ENCODE peak calls at places on chromosomes 16 and 17, in eight cellular contexts. H, K, T, W, V, L, R and D are unnamed samples.

GRCh38 chr16:50598256-50598894 is 50.2 kb downstream of the NKD1 start:
- DNase-seq in H (no peak), K (no peak), T (no peak), W (no peak), V (no peak), L (no peak), R (no peak), D (no peak)

GRCh38 chr17:4998027-4998665 is 396 bp downstream of the KIF1C start:
- DNase-seq in H (peak; percentile 37), K (peak; percentile 44), T (no peak), W (no peak), V (peak; percentile 19), L (peak; percentile 55), R (peak; percentile 51), D (no peak)

GRCh38 chr17:76997981-76998531 is 129.9 kb downstream of the MGAT5B start:
- DNase-seq in H (peak; percentile 40), K (peak; percentile 31), T (no peak), W (no peak), V (peak; percentile 27), L (no peak), R (no peak), D (peak; percentile 71)

GRCh38 chr17:36525888-36526287 is 8.8 kb downstream of the MYO19 start:
- DNase-seq in H (no peak), K (no peak), T (no peak), W (no peak), V (no peak), L (no peak), R (no peak), D (no peak)

GRCh38 chr16:14308357-14308723 is 237.2 kb downstream of the MRTFB start:
- DNase-seq in H (no peak), K (no peak), T (no peak), W (no peak), V (no peak), L (no peak), R (peak; percentile 14), D (no peak)

GRCh38 chr16:17318200-17318599 is 152.6 kb downstream of the XYLT1 start:
- DNase-seq in H (no peak), K (no peak), T (no peak), W (no peak), V (no peak), L (no peak), R (no peak), D (no peak)

GRCh38 chr16:86363057-86363490 is 147.3 kb upstream of the FOXF1 start:
- DNase-seq in H (no peak), K (no peak), T (no peak), W (no peak), V (no peak), L (no peak), R (peak; percentile 98), D (no peak)

GRCh38 chr17:46061435-46061834 is 62.4 kb downstream of the STH start:
- DNase-seq in H (no peak), K (no peak), T (no peak), W (no peak), V (no peak), L (no peak), R (peak; percentile 68), D (no peak)

GRCh38 chr17:80217703-80218362 is 2.3 kb downstream of the SGSH start:
- DNase-seq in H (no peak), K (no peak), T (no peak), W (no peak), V (no peak), L (no peak), R (no peak), D (no peak)

GRCh38 chr16:4610011-4611005 is 4.4 kb downstream of the UBALD1 start:
- DNase-seq in H (no peak), K (no peak), T (no peak), W (no peak), V (no peak), L (no peak), R (no peak), D (no peak)

GRCh38 chr17:4249452-4250029 is 14.2 kb downstream of the ANKFY1 start:
- DNase-seq in H (no peak), K (peak; percentile 44), T (peak; percentile 2), W (no peak), V (no peak), L (no peak), R (peak; percentile 70), D (no peak)

GRCh38 chr17:72632026-72632684 is 460.3 kb downstream of the SLC39A11 start:
- DNase-seq in H (no peak), K (no peak), T (peak; percentile 43), W (no peak), V (no peak), L (no peak), R (no peak), D (no peak)

GRCh38 chr17:76408037-76408849 is 23.8 kb downstream of the SPHK1 start:
- DNase-seq in H (peak; percentile 69), K (peak; percentile 68), T (peak; percentile 85), W (peak; percentile 47), V (peak; percentile 61), L (no peak), R (peak; percentile 77), D (no peak)

GRCh38 chr16:4217246-4218131 is 24.4 kb downstream of the SRL start:
- DNase-seq in H (no peak), K (no peak), T (peak; percentile 47), W (peak; percentile 37), V (no peak), L (no peak), R (no peak), D (no peak)

GRCh38 chr16:2817496-2818277 is 650 bp downstream of the PRSS21 start:
- DNase-seq in H (no peak), K (no peak), T (no peak), W (no peak), V (peak; percentile 28), L (no peak), R (no peak), D (no peak)

GRCh38 chr17:18237461-18237860 is 12.0 kb downstream of the LLGL1 start:
- DNase-seq in H (no peak), K (no peak), T (no peak), W (no peak), V (no peak), L (no peak), R (no peak), D (no peak)

GRCh38 chr16:3101841-3102470 is 2.9 kb upstream of the ZSCAN10 start:
- DNase-seq in H (no peak), K (no peak), T (no peak), W (no peak), V (peak; percentile 18), L (peak; percentile 36), R (no peak), D (no peak)

GRCh38 chr16:69386596-69386995 is 789 bp upstream of the TERF2 start:
- DNase-seq in H (no peak), K (no peak), T (no peak), W (no peak), V (no peak), L (no peak), R (peak; percentile 61), D (no peak)